ENCODE peak calls at places on chromosomes 4 and X, in five cellular contexts. W, Q, X, E and G are unnamed samples.

GRCh38 chrX:154002215-154002719 is 17.4 kb downstream of the IRAK1 start:
- DNase-seq in W (no peak), Q (peak), X (no peak), E (peak), G (no peak)

GRCh38 chr4:168304744-168305459 is 13.7 kb downstream of the DDX60 start:
- DNase-seq in W (no peak), Q (peak), X (no peak), E (peak), G (peak)

GRCh38 chr4:137685357-137685756 is 153.1 kb upstream of the PCDH18 start:
- DNase-seq in W (no peak), Q (no peak), X (no peak), E (peak), G (no peak)

GRCh38 chr4:147991543-147992295 is 259.8 kb downstream of the ARHGAP10 start:
- DNase-seq in W (no peak), Q (no peak), X (no peak), E (no peak), G (no peak)

GRCh38 chr4:140856692-140857091 is 100.5 kb upstream of the TBC1D9 start:
- DNase-seq in W (no peak), Q (no peak), X (no peak), E (peak), G (peak)

GRCh38 chr4:152352645-152353116 is 183.2 kb downstream of the FBXW7 start:
- DNase-seq in W (peak), Q (peak), X (peak), E (peak), G (peak)

GRCh38 chrX:85429066-85429465 is 49.6 kb upstream of the POF1B start:
- DNase-seq in W (no peak), Q (no peak), X (no peak), E (no peak), G (no peak)

GRCh38 chr4:186829740-186830449 is 106.2 kb upstream of the FAT1 start:
- DNase-seq in W (no peak), Q (no peak), X (no peak), E (peak), G (peak)

GRCh38 chr4:186792994-186793393 is 69.3 kb upstream of the FAT1 start:
- DNase-seq in W (no peak), Q (no peak), X (no peak), E (peak), G (no peak)

GRCh38 chr4:78610546-78611214 is 59.1 kb downstream of the ANXA3 start:
- DNase-seq in W (no peak), Q (no peak), X (peak), E (peak), G (no peak)

GRCh38 chr4:108107729-108108382 is 60.9 kb downstream of the LEF1 start:
- DNase-seq in W (no peak), Q (no peak), X (peak), E (no peak), G (no peak)

GRCh38 chrX:108464604-108465003 is 25.0 kb downstream of the COL4A5 start:
- DNase-seq in W (no peak), Q (no peak), X (no peak), E (no peak), G (peak)

GRCh38 chr4:74529284-74530041 is 84.5 kb downstream of the AREG start:
- DNase-seq in W (no peak), Q (no peak), X (no peak), E (no peak), G (no peak)

GRCh38 chr4:156976147-156976546 is 4.5 kb upstream of the PDGFC start:
- DNase-seq in W (no peak), Q (no peak), X (no peak), E (peak), G (no peak)

GRCh38 chr4:1731180-1731579 is 9.9 kb downstream of the TACC3 start:
- DNase-seq in W (no peak), Q (no peak), X (no peak), E (peak), G (no peak)

GRCh38 chrX:148600581-148600980 is 100.2 kb downstream of the AFF2 start:
- DNase-seq in W (no peak), Q (no peak), X (no peak), E (no peak), G (no peak)

GRCh38 chr4:145132521-145133098 is 34.5 kb downstream of the ABCE1 start:
- DNase-seq in W (no peak), Q (peak), X (no peak), E (peak), G (peak)

GRCh38 chrX:130082244-130083106 is 27.8 kb downstream of the ELF4 start:
- DNase-seq in W (peak), Q (no peak), X (peak), E (no peak), G (no peak)